ENCODE peak calls at places on chromosomes 3 and 15, in nine cellular contexts. One of them, this sample, is unnamed.

GRCh38 chr3:8458711-8459110 is 42.9 kb upstream of the LMCD1 start:
- DNase-seq in lower leg skin: peak; percentile 92
- DNase-seq in GM13977: no peak
- DNase-seq in heart right ventricle: no peak
- DNase-seq in breast epithelium: no peak
- DNase-seq in astrocyte of the spinal cord: peak; percentile 90
- DNase-seq in Calu3: no peak
- DNase-seq in HepG2: no peak
- DNase-seq in GM20000: no peak
- DNase-seq in this sample: no peak

GRCh38 chr3:143124683-143125520 is 5.3 kb downstream of the CHST2 start:
- DNase-seq in GM20000: no peak
- DNase-seq in GM13977: no peak
- DNase-seq in heart right ventricle: no peak
- DNase-seq in HepG2: no peak
- DNase-seq in Calu3: no peak
- DNase-seq in astrocyte of the spinal cord: no peak
- DNase-seq in lower leg skin: no peak
- DNase-seq in breast epithelium: no peak
- DNase-seq in this sample: no peak

GRCh38 chr3:146817705-146818104 is 212.6 kb upstream of the PLSCR5 start:
- DNase-seq in astrocyte of the spinal cord: peak; percentile 88
- DNase-seq in Calu3: no peak
- DNase-seq in breast epithelium: no peak
- DNase-seq in lower leg skin: no peak
- DNase-seq in HepG2: no peak
- DNase-seq in GM20000: no peak
- DNase-seq in GM13977: no peak
- DNase-seq in heart right ventricle: no peak
- DNase-seq in this sample: no peak

GRCh38 chr15:95068847-95069518 is 837.6 kb downstream of the MCTP2 start:
- DNase-seq in heart right ventricle: no peak
- DNase-seq in GM13977: no peak
- DNase-seq in GM20000: no peak
- DNase-seq in Calu3: no peak
- DNase-seq in lower leg skin: no peak
- DNase-seq in HepG2: no peak
- DNase-seq in breast epithelium: no peak
- DNase-seq in astrocyte of the spinal cord: no peak
- DNase-seq in this sample: no peak

GRCh38 chr15:66477011-66477410 is 20.6 kb downstream of the SNAPC5 start:
- DNase-seq in Calu3: no peak
- DNase-seq in HepG2: no peak
- DNase-seq in breast epithelium: no peak
- DNase-seq in lower leg skin: peak; percentile 74
- DNase-seq in astrocyte of the spinal cord: no peak
- DNase-seq in heart right ventricle: no peak
- DNase-seq in GM13977: no peak
- DNase-seq in GM20000: no peak
- DNase-seq in this sample: no peak

GRCh38 chr3:196207833-196208607 is 3.2 kb downstream of the ZDHHC19 start:
- DNase-seq in breast epithelium: no peak
- DNase-seq in Calu3: peak; percentile 75
- DNase-seq in heart right ventricle: no peak
- DNase-seq in astrocyte of the spinal cord: no peak
- DNase-seq in lower leg skin: no peak
- DNase-seq in GM20000: peak; percentile 92
- DNase-seq in HepG2: no peak
- DNase-seq in GM13977: peak; percentile 88
- DNase-seq in this sample: peak; percentile 90

GRCh38 chr3:15630646-15631350 is 29.3 kb downstream of the BTD start:
- DNase-seq in astrocyte of the spinal cord: peak; percentile 70
- DNase-seq in GM13977: peak; percentile 46
- DNase-seq in GM20000: no peak
- DNase-seq in breast epithelium: no peak
- DNase-seq in lower leg skin: no peak
- DNase-seq in Calu3: no peak
- DNase-seq in heart right ventricle: no peak
- DNase-seq in HepG2: no peak
- DNase-seq in this sample: peak; percentile 59

GRCh38 chr15:94164202-94164807 is 67.1 kb upstream of the MCTP2 start:
- DNase-seq in heart right ventricle: no peak
- DNase-seq in Calu3: peak; percentile 79
- DNase-seq in lower leg skin: no peak
- DNase-seq in astrocyte of the spinal cord: peak; percentile 55
- DNase-seq in GM20000: peak; percentile 29
- DNase-seq in GM13977: peak; percentile 40
- DNase-seq in HepG2: peak; percentile 53
- DNase-seq in breast epithelium: no peak
- DNase-seq in this sample: peak; percentile 43

GRCh38 chr15:23866832-23867231 is 179.7 kb upstream of the NDN start:
- DNase-seq in GM13977: no peak
- DNase-seq in HepG2: peak; percentile 30
- DNase-seq in lower leg skin: no peak
- DNase-seq in GM20000: no peak
- DNase-seq in astrocyte of the spinal cord: no peak
- DNase-seq in breast epithelium: no peak
- DNase-seq in heart right ventricle: no peak
- DNase-seq in Calu3: no peak
- DNase-seq in this sample: no peak

GRCh38 chr3:160735801-160736200 is 20.2 kb upstream of the PPM1L start:
- DNase-seq in Calu3: no peak
- DNase-seq in breast epithelium: no peak
- DNase-seq in heart right ventricle: no peak
- DNase-seq in lower leg skin: no peak
- DNase-seq in astrocyte of the spinal cord: no peak
- DNase-seq in HepG2: no peak
- DNase-seq in GM20000: no peak
- DNase-seq in GM13977: no peak
- DNase-seq in this sample: no peak

GRCh38 chr3:36525115-36525711 is 144.9 kb downstream of the STAC start:
- DNase-seq in heart right ventricle: no peak
- DNase-seq in HepG2: no peak
- DNase-seq in GM20000: no peak
- DNase-seq in Calu3: no peak
- DNase-seq in astrocyte of the spinal cord: peak; percentile 84
- DNase-seq in breast epithelium: no peak
- DNase-seq in lower leg skin: no peak
- DNase-seq in GM13977: no peak
- DNase-seq in this sample: no peak

GRCh38 chr3:183555541-183556081 is at the start of gene KLHL6:
- DNase-seq in heart right ventricle: peak; percentile 25
- DNase-seq in breast epithelium: no peak
- DNase-seq in GM20000: peak; percentile 85
- DNase-seq in Calu3: no peak
- DNase-seq in astrocyte of the spinal cord: no peak
- DNase-seq in HepG2: no peak
- DNase-seq in GM13977: peak; percentile 83
- DNase-seq in lower leg skin: no peak
- DNase-seq in this sample: peak; percentile 83

GRCh38 chr3:50675179-50676030 is 678 bp downstream of the DOCK3 start:
- DNase-seq in astrocyte of the spinal cord: no peak
- DNase-seq in GM20000: peak; percentile 56
- DNase-seq in Calu3: peak; percentile 63
- DNase-seq in breast epithelium: no peak
- DNase-seq in GM13977: peak; percentile 57
- DNase-seq in HepG2: no peak
- DNase-seq in lower leg skin: peak; percentile 80
- DNase-seq in heart right ventricle: peak; percentile 62
- DNase-seq in this sample: peak; percentile 39

GRCh38 chr3:133570139-133570936 is 3.1 kb upstream of the CDV3 start:
- DNase-seq in lower leg skin: no peak
- DNase-seq in astrocyte of the spinal cord: peak; percentile 89
- DNase-seq in breast epithelium: peak; percentile 68
- DNase-seq in GM13977: no peak
- DNase-seq in heart right ventricle: no peak
- DNase-seq in HepG2: peak; percentile 78
- DNase-seq in Calu3: peak; percentile 80
- DNase-seq in GM20000: no peak
- DNase-seq in this sample: no peak

GRCh38 chr3:128309026-128309425 is 155.7 kb downstream of the EEFSEC start:
- DNase-seq in Calu3: no peak
- DNase-seq in HepG2: no peak
- DNase-seq in lower leg skin: no peak
- DNase-seq in GM13977: no peak
- DNase-seq in heart right ventricle: no peak
- DNase-seq in breast epithelium: peak; percentile 2
- DNase-seq in astrocyte of the spinal cord: no peak
- DNase-seq in GM20000: no peak
- DNase-seq in this sample: no peak

GRCh38 chr3:30426319-30426993 is 179.9 kb upstream of the TGFBR2 start:
- DNase-seq in GM20000: no peak
- DNase-seq in Calu3: no peak
- DNase-seq in astrocyte of the spinal cord: peak; percentile 78
- DNase-seq in heart right ventricle: peak; percentile 26
- DNase-seq in breast epithelium: peak; percentile 34
- DNase-seq in HepG2: no peak
- DNase-seq in GM13977: peak; percentile 1
- DNase-seq in lower leg skin: peak; percentile 90
- DNase-seq in this sample: no peak

GRCh38 chr3:106160396-106160795 is 291.6 kb upstream of the CBLB start:
- DNase-seq in lower leg skin: no peak
- DNase-seq in Calu3: no peak
- DNase-seq in GM20000: no peak
- DNase-seq in heart right ventricle: no peak
- DNase-seq in HepG2: no peak
- DNase-seq in GM13977: no peak
- DNase-seq in breast epithelium: no peak
- DNase-seq in astrocyte of the spinal cord: no peak
- DNase-seq in this sample: no peak
- TF ChIP-seq CTCF in lower leg skin: no peak
- TF ChIP-seq CTCF in Calu3: no peak
- TF ChIP-seq CTCF in GM20000: no peak
- TF ChIP-seq CTCF in heart right ventricle: no peak
- TF ChIP-seq CTCF in HepG2: no peak
- TF ChIP-seq CTCF in GM13977: no peak
- TF ChIP-seq CTCF in breast epithelium: no peak
- TF ChIP-seq CTCF in astrocyte of the spinal cord: no peak
- TF ChIP-seq CTCF in this sample: no peak

GRCh38 chr3:53460313-53460712 is 34.1 kb upstream of the CACNA1D start:
- DNase-seq in heart right ventricle: no peak
- DNase-seq in astrocyte of the spinal cord: no peak
- DNase-seq in GM13977: no peak
- DNase-seq in Calu3: no peak
- DNase-seq in HepG2: no peak
- DNase-seq in lower leg skin: no peak
- DNase-seq in GM20000: no peak
- DNase-seq in breast epithelium: no peak
- DNase-seq in this sample: no peak

GRCh38 chr3:53457068-53457467 is 37.3 kb upstream of the CACNA1D start:
- DNase-seq in GM13977: no peak
- DNase-seq in heart right ventricle: no peak
- DNase-seq in astrocyte of the spinal cord: no peak
- DNase-seq in breast epithelium: no peak
- DNase-seq in lower leg skin: no peak
- DNase-seq in Calu3: no peak
- DNase-seq in GM20000: no peak
- DNase-seq in HepG2: no peak
- DNase-seq in this sample: no peak
- TF ChIP-seq CTCF in GM13977: no peak
- TF ChIP-seq CTCF in heart right ventricle: no peak
- TF ChIP-seq CTCF in astrocyte of the spinal cord: no peak
- TF ChIP-seq CTCF in breast epithelium: no peak
- TF ChIP-seq CTCF in lower leg skin: no peak
- TF ChIP-seq CTCF in Calu3: no peak
- TF ChIP-seq CTCF in GM20000: no peak
- TF ChIP-seq CTCF in HepG2: no peak
- TF ChIP-seq CTCF in this sample: no peak

GRCh38 chr3:28348637-28349396 is at the start of the genes AZI2 and ZCWPW2:
- DNase-seq in lower leg skin: peak; percentile 99
- DNase-seq in GM13977: peak; percentile 82
- DNase-seq in GM20000: peak; percentile 85
- DNase-seq in astrocyte of the spinal cord: peak; percentile 97
- DNase-seq in Calu3: peak; percentile 96
- DNase-seq in heart right ventricle: peak; percentile 95
- DNase-seq in breast epithelium: peak; percentile 95
- DNase-seq in HepG2: peak; percentile 89
- DNase-seq in this sample: peak; percentile 87

GRCh38 chr3:28345690-28346089 is 2.8 kb upstream of the ZCWPW2 start:
- DNase-seq in astrocyte of the spinal cord: no peak
- DNase-seq in GM20000: no peak
- DNase-seq in breast epithelium: no peak
- DNase-seq in heart right ventricle: no peak
- DNase-seq in HepG2: no peak
- DNase-seq in GM13977: no peak
- DNase-seq in Calu3: no peak
- DNase-seq in lower leg skin: no peak
- DNase-seq in this sample: no peak

GRCh38 chr3:28348286-28348636 is 260 bp upstream of the ZCWPW2 start:
- DNase-seq in breast epithelium: no peak
- DNase-seq in astrocyte of the spinal cord: no peak
- DNase-seq in heart right ventricle: no peak
- DNase-seq in lower leg skin: no peak
- DNase-seq in HepG2: no peak
- DNase-seq in Calu3: no peak
- DNase-seq in GM13977: no peak
- DNase-seq in GM20000: no peak
- DNase-seq in this sample: no peak

GRCh38 chr3:28347374-28348285 is 891 bp upstream of the ZCWPW2 start:
- DNase-seq in astrocyte of the spinal cord: peak; percentile 7
- DNase-seq in GM20000: no peak
- DNase-seq in lower leg skin: peak; percentile 37
- DNase-seq in heart right ventricle: no peak
- DNase-seq in breast epithelium: no peak
- DNase-seq in HepG2: no peak
- DNase-seq in Calu3: no peak
- DNase-seq in GM13977: no peak
- DNase-seq in this sample: no peak

GRCh38 chr3:28349397-28350000 is 875 bp upstream of the AZI2 start:
- DNase-seq in HepG2: no peak
- DNase-seq in GM20000: no peak
- DNase-seq in heart right ventricle: no peak
- DNase-seq in lower leg skin: no peak
- DNase-seq in Calu3: no peak
- DNase-seq in breast epithelium: no peak
- DNase-seq in astrocyte of the spinal cord: no peak
- DNase-seq in GM13977: no peak
- DNase-seq in this sample: no peak
- TF ChIP-seq CTCF in HepG2: no peak
- TF ChIP-seq CTCF in GM20000: no peak
- TF ChIP-seq CTCF in heart right ventricle: no peak
- TF ChIP-seq CTCF in lower leg skin: no peak
- TF ChIP-seq CTCF in Calu3: no peak
- TF ChIP-seq CTCF in breast epithelium: no peak
- TF ChIP-seq CTCF in astrocyte of the spinal cord: peak; percentile 10
- TF ChIP-seq CTCF in GM13977: no peak
- TF ChIP-seq CTCF in this sample: no peak

DNA sequence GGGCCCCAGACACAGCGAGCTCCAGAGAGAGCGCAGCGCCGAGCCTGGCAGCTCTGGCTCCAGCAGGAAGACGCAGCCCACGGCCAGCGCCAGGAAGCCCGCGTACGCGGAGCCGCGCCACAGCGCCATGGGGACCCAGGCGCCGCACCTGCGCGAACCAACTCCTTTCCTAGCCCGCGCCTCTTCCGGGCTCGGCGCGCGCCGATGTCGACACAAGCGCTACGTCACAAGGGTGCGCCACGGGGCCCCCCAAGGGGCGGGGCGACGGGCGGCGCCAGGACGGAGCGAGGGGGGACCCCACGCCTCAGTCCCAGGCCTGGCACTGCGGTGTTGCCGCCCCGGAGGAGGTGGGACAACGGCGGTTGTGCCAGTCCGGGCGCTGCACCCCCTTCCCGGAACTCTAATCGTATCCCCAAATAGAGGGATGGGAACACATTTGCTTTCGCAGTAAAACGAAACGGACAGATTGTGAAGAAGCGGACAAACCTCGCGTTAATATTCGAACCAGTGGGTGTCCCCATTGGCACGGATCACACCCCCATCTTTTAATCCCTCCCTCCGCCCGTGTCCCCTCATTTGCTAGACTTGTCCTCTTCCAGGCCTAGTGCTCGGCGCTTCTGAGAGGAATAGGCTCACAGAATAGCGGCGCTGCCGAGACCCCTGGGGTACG is at the start of gene ADPGK:
- DNase-seq in HepG2: peak; percentile 73
- DNase-seq in GM13977: peak; percentile 97
- DNase-seq in lower leg skin: peak; percentile 98
- DNase-seq in astrocyte of the spinal cord: peak; percentile 95
- DNase-seq in breast epithelium: peak; percentile 90
- DNase-seq in heart right ventricle: peak; percentile 92
- DNase-seq in Calu3: peak; percentile 97
- DNase-seq in GM20000: peak; percentile 98
- DNase-seq in this sample: peak; percentile 97
- TF ChIP-seq CTCF in HepG2: peak; percentile 9
- TF ChIP-seq CTCF in GM13977: no peak
- TF ChIP-seq CTCF in lower leg skin: no peak
- TF ChIP-seq CTCF in astrocyte of the spinal cord: no peak
- TF ChIP-seq CTCF in breast epithelium: no peak
- TF ChIP-seq CTCF in heart right ventricle: no peak
- TF ChIP-seq CTCF in Calu3: no peak
- TF ChIP-seq CTCF in GM20000: no peak
- TF ChIP-seq CTCF in this sample: no peak

This sample was measured in GM10248.